ENCODE peak calls at places on chromosomes 11 and 22, in four cellular contexts. One of them, this sample, is unnamed.
A peak's percentile ranks its signal among the peaks of the same experiment; 100 is the strongest.

GRCh38 chr11:71236836-71237475 is 15.4 kb downstream of the SHANK2 start:
- DNase-seq in stomach: no peak
- DNase-seq in testis: no peak
- DNase-seq in A549: no peak
- DNase-seq in this sample: no peak

GRCh38 chr22:44244265-44244822 is 63.6 kb downstream of the PARVG start:
- DNase-seq in stomach: peak; percentile 5
- DNase-seq in A549: no peak
- DNase-seq in testis: no peak
- DNase-seq in this sample: no peak

GRCh38 chr11:72525466-72525865 is 91.1 kb upstream of the CLPB start:
- DNase-seq in stomach: peak; percentile 36
- DNase-seq in A549: no peak
- DNase-seq in testis: no peak
- DNase-seq in this sample: no peak

GRCh38 chr11:125110506-125110905 is 920 bp downstream of the TMEM218 start:
- DNase-seq in testis: no peak
- DNase-seq in stomach: no peak
- DNase-seq in A549: no peak
- DNase-seq in this sample: no peak

GRCh38 chr22:47619631-47620030 is 857.2 kb downstream of the TBC1D22A start:
- DNase-seq in stomach: peak; percentile 14
- DNase-seq in A549: no peak
- DNase-seq in testis: no peak
- DNase-seq in this sample: no peak

GRCh38 chr11:75490221-75491181 is 35.2 kb downstream of the GDPD5 start:
- DNase-seq in testis: no peak
- DNase-seq in stomach: no peak
- DNase-seq in A549: no peak
- DNase-seq in this sample: no peak

GRCh38 chr22:33658775-33659174 is 261.5 kb downstream of the LARGE1 start:
- DNase-seq in A549: no peak
- DNase-seq in stomach: no peak
- DNase-seq in testis: peak; percentile 65
- DNase-seq in this sample: peak; percentile 44

GRCh38 chr22:21044931-21045584 is 688 bp upstream of the LRRC74B start:
- DNase-seq in A549: no peak
- DNase-seq in testis: no peak
- DNase-seq in stomach: no peak
- DNase-seq in this sample: no peak

GRCh38 chr11:3341298-3341697 is 37.6 kb downstream of the ZNF195 start:
- DNase-seq in testis: peak; percentile 68
- DNase-seq in A549: no peak
- DNase-seq in stomach: peak; percentile 73
- DNase-seq in this sample: peak; percentile 24

GRCh38 chr11:3824714-3825472 is 15.9 kb downstream of the RHOG start:
- DNase-seq in A549: peak; percentile 80
- DNase-seq in stomach: peak; percentile 66
- DNase-seq in testis: peak; percentile 45
- DNase-seq in this sample: peak; percentile 42

GRCh38 chr11:2847511-2847910 is 38.1 kb downstream of the CDKN1C start:
- DNase-seq in A549: no peak
- DNase-seq in stomach: no peak
- DNase-seq in testis: no peak
- DNase-seq in this sample: no peak

GRCh38 chr11:43580735-43581369 is 99.7 kb upstream of the HSD17B12 start:
- DNase-seq in testis: peak; percentile 47
- DNase-seq in stomach: no peak
- DNase-seq in A549: no peak
- DNase-seq in this sample: no peak

GRCh38 chr11:34499719-34500505 is 13.7 kb downstream of the ELF5 start:
- DNase-seq in A549: no peak
- DNase-seq in testis: no peak
- DNase-seq in stomach: no peak
- DNase-seq in this sample: no peak

GRCh38 chr11:32232516-32232915 is 141.6 kb downstream of the RCN1 start:
- DNase-seq in stomach: no peak
- DNase-seq in testis: no peak
- DNase-seq in A549: no peak
- DNase-seq in this sample: no peak

GRCh38 chr11:132125855-132126841 is 755.7 kb downstream of the NTM start:
- DNase-seq in A549: no peak
- DNase-seq in testis: no peak
- DNase-seq in stomach: no peak
- DNase-seq in this sample: no peak

GRCh38 chr11:83070044-83070877 is 1.4 kb downstream of the RAB30 start:
- DNase-seq in stomach: no peak
- DNase-seq in A549: peak; percentile 45
- DNase-seq in testis: no peak
- DNase-seq in this sample: peak; percentile 42

GRCh38 chr11:62004473-62004872 is 37.0 kb upstream of the FTH1 start:
- DNase-seq in testis: peak; percentile 44
- DNase-seq in stomach: no peak
- DNase-seq in A549: no peak
- DNase-seq in this sample: no peak

GRCh38 chr11:124707813-124708212 is 31.9 kb upstream of the NRGN start:
- DNase-seq in stomach: no peak
- DNase-seq in testis: no peak
- DNase-seq in A549: no peak
- DNase-seq in this sample: no peak

GRCh38 chr22:38038426-38038825 is 18.8 kb upstream of the PICK1 start:
- DNase-seq in A549: no peak
- DNase-seq in testis: no peak
- DNase-seq in stomach: no peak
- DNase-seq in this sample: no peak

GRCh38 chr11:46200537-46201281 is 76.8 kb upstream of the CREB3L1 start:
- DNase-seq in stomach: no peak
- DNase-seq in testis: no peak
- DNase-seq in A549: no peak
- DNase-seq in this sample: no peak

GRCh38 chr11:112627588-112628045 is 333.6 kb upstream of the NCAM1 start:
- DNase-seq in A549: no peak
- DNase-seq in testis: no peak
- DNase-seq in stomach: no peak
- DNase-seq in this sample: no peak

GRCh38 chr11:112797653-112798293 is 163.4 kb upstream of the NCAM1 start:
- DNase-seq in testis: peak; percentile 70
- DNase-seq in stomach: peak; percentile 68
- DNase-seq in A549: peak; percentile 12
- DNase-seq in this sample: no peak

GRCh38 chr11:35893796-35894475 is 49.9 kb upstream of the LDLRAD3 start:
- DNase-seq in A549: no peak
- DNase-seq in testis: no peak
- DNase-seq in stomach: no peak
- DNase-seq in this sample: no peak

GRCh38 chr11:101553891-101554292 is 29.9 kb downstream of the TRPC6 start:
- DNase-seq in stomach: no peak
- DNase-seq in testis: no peak
- DNase-seq in A549: no peak
- DNase-seq in this sample: no peak

GRCh38 chr11:26286472-26287066 is 45.4 kb upstream of the ANO3 start:
- DNase-seq in A549: peak; percentile 27
- DNase-seq in testis: peak; percentile 21
- DNase-seq in stomach: no peak
- DNase-seq in this sample: no peak

GRCh38 chr11:12109591-12110196 is 696 bp upstream of the MICAL2 start:
- DNase-seq in testis: no peak
- DNase-seq in A549: no peak
- DNase-seq in stomach: no peak
- DNase-seq in this sample: no peak

GRCh38 chr11:118438314-118438931 is 2.1 kb downstream of the KMT2A start:
- DNase-seq in testis: peak; percentile 90
- DNase-seq in stomach: no peak
- DNase-seq in A549: peak; percentile 61
- DNase-seq in this sample: peak; percentile 35

DNA sequence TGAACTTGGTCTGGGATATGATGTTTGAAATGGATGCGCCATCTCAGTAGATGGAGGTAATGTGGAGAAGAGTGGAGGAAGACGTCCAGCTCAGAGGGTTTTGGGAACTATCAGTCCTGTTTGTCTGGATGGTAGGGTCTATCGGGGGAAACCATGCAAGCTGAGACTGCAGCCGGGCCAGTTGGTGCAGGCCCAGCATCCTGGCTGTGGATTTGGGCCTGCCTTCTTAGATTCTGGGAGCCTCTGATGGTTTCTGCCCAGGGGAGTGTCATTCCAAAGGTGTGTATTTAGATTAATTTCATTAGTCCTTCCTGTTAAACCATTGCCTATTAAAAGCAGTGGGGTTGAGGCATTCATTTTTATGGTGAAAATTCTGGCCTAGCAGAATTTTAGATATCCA is 31.6 kb downstream of the BMAL1 start:
- DNase-seq in stomach: no peak
- DNase-seq in A549: no peak
- DNase-seq in testis: no peak
- DNase-seq in this sample: no peak
- H3K4me1 ChIP-seq in stomach: peaks cover 26% of the 10 kb centered on the region
- H3K4me1 ChIP-seq in A549: no peaks in the 10 kb centered on the region
- H3K4me1 ChIP-seq in testis: no peaks in the 10 kb centered on the region
- H3K4me1 ChIP-seq in this sample: no peaks in the 10 kb centered on the region

DNA sequence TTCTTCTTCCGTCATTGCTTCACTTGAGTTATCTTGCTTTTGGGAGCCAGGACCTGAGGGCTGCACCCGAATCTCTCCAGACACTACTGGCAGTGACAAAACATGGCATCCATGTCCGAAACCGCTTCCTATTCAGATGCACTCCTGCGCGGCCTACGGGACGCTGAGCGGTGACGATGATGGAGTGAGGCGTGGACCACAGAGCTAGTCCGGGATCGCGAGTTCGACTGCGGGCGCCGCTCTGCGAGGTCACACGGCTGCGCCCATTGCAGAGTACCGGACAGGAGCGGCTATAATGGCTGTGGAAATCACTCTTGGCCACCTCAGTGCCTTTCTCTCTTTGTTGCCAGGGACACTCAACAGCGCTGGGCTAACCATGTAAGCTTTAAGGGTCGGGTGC is 453.8 kb upstream of the CNTN5 start:
- DNase-seq in testis: no peak
- DNase-seq in stomach: no peak
- DNase-seq in A549: no peak
- DNase-seq in this sample: no peak
- H3K27ac ChIP-seq in testis: no peak overlapping the region
- H3K27ac ChIP-seq in stomach: no peak overlapping the region
- H3K27ac ChIP-seq in A549: no peak overlapping the region
- H3K27ac ChIP-seq in this sample: no peak overlapping the region

DNA sequence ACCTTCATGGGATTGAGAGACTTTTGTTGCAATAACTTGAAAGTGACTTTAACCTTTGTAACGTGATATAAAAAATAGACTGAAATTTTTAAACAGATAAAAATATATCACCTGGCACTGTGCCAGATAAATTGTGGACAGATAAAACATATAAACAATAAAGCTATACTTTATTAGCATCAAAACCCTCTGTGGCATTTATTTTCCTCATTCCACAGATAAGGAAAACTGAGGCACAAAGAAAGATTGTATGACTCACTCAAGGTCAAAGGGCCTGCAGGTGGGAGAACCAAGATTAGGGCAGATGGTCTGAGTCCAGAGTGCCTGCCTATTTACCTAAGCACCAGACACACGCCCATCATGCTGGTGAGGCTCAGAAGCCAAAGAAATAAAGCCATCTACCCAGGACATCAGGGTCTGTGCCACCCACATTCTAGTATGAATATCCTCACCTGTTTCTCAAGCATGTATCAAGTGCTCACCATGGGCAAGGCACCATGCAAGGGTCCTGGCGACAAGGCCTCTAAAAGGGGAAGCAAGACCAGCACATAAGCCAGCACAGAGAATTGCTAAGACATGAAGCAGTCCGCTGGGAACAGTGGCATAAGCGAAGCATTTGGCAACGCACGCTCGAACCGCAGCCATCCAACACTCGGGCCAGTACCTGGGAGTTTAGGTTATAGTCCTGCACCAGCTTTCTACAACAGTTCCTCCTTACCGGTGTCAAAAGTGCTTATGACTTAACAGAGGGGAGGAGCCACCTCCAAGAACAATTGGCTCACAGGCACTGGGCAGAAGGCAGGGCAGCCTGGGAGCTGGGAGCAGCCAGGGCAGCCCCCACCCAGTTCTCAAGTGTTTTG is 17.6 kb downstream of the MYH9 start:
- DNase-seq in testis: peak; percentile 44
- DNase-seq in stomach: peak; percentile 76
- DNase-seq in A549: peak; percentile 58
- DNase-seq in this sample: peak; percentile 74
- TF ChIP-seq POLR2A in testis: no peak
- TF ChIP-seq POLR2A in stomach: no peak
- TF ChIP-seq POLR2A in A549: no peak
- TF ChIP-seq POLR2A in this sample: peak; percentile 67

DNA sequence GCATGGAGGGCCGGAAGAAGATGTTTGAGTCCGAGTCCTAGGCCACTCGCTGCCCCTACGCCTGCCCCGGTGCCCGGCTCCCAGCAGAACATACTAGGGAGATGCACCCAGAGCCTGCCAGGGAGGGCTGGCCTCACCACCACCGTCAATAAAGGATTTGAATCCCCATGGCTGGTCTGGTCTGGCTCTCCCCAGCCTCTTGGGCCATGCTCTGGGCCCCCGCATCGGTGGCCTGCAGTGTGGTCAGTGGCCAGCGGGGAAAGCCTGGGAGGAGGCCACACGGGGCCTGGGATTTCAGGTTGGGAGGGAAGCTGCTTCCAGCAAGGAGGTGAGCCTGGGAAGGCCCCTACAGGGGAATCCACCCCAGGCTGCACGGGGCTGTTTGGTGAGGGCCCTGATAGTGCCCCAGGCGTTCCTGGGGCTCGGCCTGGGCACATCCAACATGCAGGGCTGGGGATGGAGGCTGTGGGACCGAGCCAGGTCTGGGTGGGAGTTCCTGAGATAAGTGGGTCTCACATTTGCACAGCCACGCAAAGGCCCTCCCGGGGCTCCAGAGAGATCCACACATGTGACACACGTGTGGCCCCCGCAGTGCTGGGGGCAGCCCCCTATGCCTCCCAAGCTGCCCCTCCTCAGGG is 2.8 kb downstream of the TNNI2 start:
- DNase-seq in stomach: no peak
- DNase-seq in A549: no peak
- DNase-seq in testis: no peak
- DNase-seq in this sample: no peak
- H3K4me1 ChIP-seq in stomach: no peaks in the 10 kb centered on the region
- H3K4me1 ChIP-seq in A549: peaks cover 11% of the 10 kb centered on the region
- H3K4me1 ChIP-seq in testis: peaks cover 28% of the 10 kb centered on the region
- H3K4me1 ChIP-seq in this sample: no peaks in the 10 kb centered on the region

DNA sequence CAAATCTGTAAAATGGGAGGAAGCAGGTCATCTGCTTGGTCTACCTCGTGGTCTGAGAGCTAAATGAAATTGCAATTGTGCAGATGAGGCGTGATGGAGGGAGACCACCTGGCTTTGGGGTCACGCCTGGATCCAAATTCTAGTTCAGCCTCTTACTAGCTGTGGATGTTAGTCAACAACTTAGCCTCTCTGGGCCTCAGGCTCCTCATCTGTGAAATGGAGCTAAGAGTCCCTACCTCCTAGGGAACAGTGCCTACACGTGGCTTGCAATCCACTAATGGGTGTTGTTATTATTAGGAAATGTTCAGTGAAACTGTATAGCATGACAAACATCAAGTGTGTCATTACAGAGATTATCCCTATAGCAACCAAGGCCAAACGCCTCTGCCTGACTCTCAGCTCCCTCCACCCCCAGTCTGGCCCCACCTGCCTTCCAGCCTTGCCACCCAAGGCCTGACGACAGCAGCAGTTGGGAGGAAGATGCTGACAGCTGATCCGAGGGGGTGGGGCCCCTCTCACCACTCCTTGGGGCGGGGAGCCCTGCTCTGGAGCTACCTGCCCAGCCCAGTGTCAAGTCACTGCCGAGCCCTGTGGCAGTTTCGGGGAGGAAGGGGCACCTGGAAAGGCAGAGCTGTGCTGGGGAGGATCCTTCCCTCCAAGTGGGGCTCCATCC is 1.7 kb upstream of the RHOD start:
- DNase-seq in testis: peak; percentile 41
- DNase-seq in A549: peak; percentile 92
- DNase-seq in stomach: peak; percentile 74
- DNase-seq in this sample: no peak
- H3K27ac ChIP-seq in testis: peak overlapping the region; percentile 50
- H3K27ac ChIP-seq in A549: peak overlapping the region; percentile 75
- H3K27ac ChIP-seq in stomach: peak overlapping the region; percentile 82
- H3K27ac ChIP-seq in this sample: no peak overlapping the region